ENCODE peak calls at places on chromosomes 11 and 22, in seven cellular contexts. R is HCT116, D is PC-3, A is neural progenitor cell, E is NT2/D1, T is MM.1S, Z is GM23248. S is an unnamed sample.

GRCh38 chr11:76598426-76598839 is 72.1 kb downstream of the LRRC32 start:
- DNase-seq in A (peak; percentile 75), D (peak; percentile 59), Z (peak; percentile 76), T (peak; percentile 58), E (no peak), R (peak; percentile 7), S (no peak)

GRCh38 chr11:92962444-92962843 is 7.0 kb upstream of the MTNR1B start:
- DNase-seq in D (no peak), E (no peak), T (no peak), A (no peak), Z (no peak), R (no peak), S (no peak)

GRCh38 chr11:19241260-19242183 is 777 bp upstream of the E2F8 start:
- DNase-seq in R (no peak), D (peak; percentile 63), A (peak; percentile 80), T (peak; percentile 69), Z (peak; percentile 33), E (no peak), S (no peak)

GRCh38 chr11:8654503-8654902 is 28.0 kb downstream of the TRIM66 start:
- DNase-seq in A (no peak), Z (no peak), R (no peak), T (no peak), D (no peak), E (no peak), S (peak; percentile 26)

GRCh38 chr11:69638941-69639681 is 1.8 kb upstream of the CCND1 start:
- DNase-seq in Z (peak; percentile 99), E (peak; percentile 96), D (peak; percentile 99), R (peak; percentile 95), A (peak; percentile 98), T (peak; percentile 49), S (peak; percentile 99)

GRCh38 chr11:35953081-35953480 is 9.2 kb downstream of the LDLRAD3 start:
- DNase-seq in T (no peak), A (no peak), Z (no peak), R (no peak), E (no peak), D (peak; percentile 31), S (no peak)

GRCh38 chr11:33885338-33886005 is 6.4 kb downstream of the LMO2 start:
- DNase-seq in D (no peak), A (no peak), E (no peak), R (no peak), T (no peak), Z (no peak), S (no peak)

GRCh38 chr11:15101072-15101701 is 13.5 kb upstream of the INSC start:
- DNase-seq in A (peak; percentile 81), Z (peak; percentile 86), T (peak; percentile 62), R (peak; percentile 57), E (peak; percentile 52), D (peak; percentile 66), S (peak; percentile 90)

GRCh38 chr11:103676413-103676812 is 360.0 kb upstream of the DDI1 start:
- DNase-seq in E (no peak), T (no peak), D (no peak), A (no peak), Z (peak; percentile 13), R (no peak), S (peak; percentile 50)

GRCh38 chr11:40306938-40307548 is 1152.4 kb downstream of the LRRC4C start:
- DNase-seq in T (peak; percentile 34), E (peak; percentile 40), Z (peak; percentile 59), R (no peak), A (peak; percentile 65), D (peak; percentile 53), S (peak; percentile 73)

GRCh38 chr11:12276356-12276755 is 101.0 kb upstream of the PARVA start:
- DNase-seq in E (no peak), A (no peak), D (no peak), Z (no peak), R (no peak), T (no peak), S (no peak)

GRCh38 chr11:57347336-57347735 is 9.2 kb downstream of the P2RX3 start:
- DNase-seq in Z (no peak), T (no peak), E (no peak), D (no peak), A (no peak), R (no peak), S (no peak)

GRCh38 chr22:42072606-42073330 is 1.3 kb upstream of the PHETA2 start:
- DNase-seq in E (no peak), R (no peak), Z (peak; percentile 33), A (no peak), T (no peak), D (no peak), S (no peak)

GRCh38 chr22:20567993-20568417 is 60.6 kb downstream of the MED15 start:
- DNase-seq in R (peak; percentile 23), E (no peak), A (no peak), D (peak; percentile 41), T (no peak), Z (peak; percentile 84), S (peak; percentile 61)

GRCh38 chr11:103051986-103052385 is 40.0 kb downstream of the DCUN1D5 start:
- DNase-seq in D (peak; percentile 15), Z (peak; percentile 69), E (no peak), R (no peak), A (no peak), T (no peak), S (peak; percentile 20)

GRCh38 chr11:126113515-126113957 is 50.9 kb upstream of the CDON start:
- DNase-seq in Z (peak; percentile 100), D (peak; percentile 98), E (no peak), R (peak; percentile 44), T (no peak), A (peak; percentile 28), S (peak; percentile 97)

GRCh38 chr11:13380731-13381130 is 82.3 kb downstream of the BTBD10 start:
- DNase-seq in R (no peak), T (no peak), E (no peak), A (no peak), Z (no peak), D (no peak), S (no peak)
- H3K9ac ChIP-seq in R (no peak overlapping the region), T (no peak overlapping the region), E (no peak overlapping the region), A (no peak overlapping the region), Z (no peak overlapping the region), D (no peak overlapping the region), S (no peak overlapping the region)

DNA sequence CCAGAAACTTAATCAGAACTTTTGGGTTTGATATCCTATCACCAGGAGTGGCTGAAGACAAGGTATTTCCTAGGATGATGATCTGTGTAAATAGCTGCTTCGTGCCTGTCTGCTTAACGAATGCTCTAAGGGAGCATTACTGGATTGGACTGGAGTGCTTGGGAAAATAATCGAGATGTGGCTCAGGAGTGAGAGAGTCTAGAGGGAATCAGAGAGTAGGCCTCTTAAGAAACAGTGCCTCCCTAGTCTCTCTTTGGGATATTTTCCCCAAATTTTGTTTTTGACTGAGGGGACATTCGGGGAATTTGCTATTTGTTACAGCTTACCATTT is 2.5 kb downstream of the MAML2 start:
- DNase-seq in Z (peak; percentile 74), T (no peak), R (no peak), D (no peak), E (no peak), A (no peak), S (peak; percentile 31)
- H3K9ac ChIP-seq in Z (peak overlapping the region; percentile 95), T (peak overlapping the region; percentile 63), R (no peak overlapping the region), D (no peak overlapping the region), E (no peak overlapping the region), A (no peak overlapping the region), S (peak overlapping the region; percentile 98)

GRCh38 chr11:65280646-65281045 is 18.9 kb downstream of the POLA2 start:
- DNase-seq in T (no peak), D (peak; percentile 24), R (no peak), A (no peak), E (no peak), Z (no peak), S (no peak)

GRCh38 chr11:65278351-65278750 is 16.6 kb downstream of the POLA2 start:
- DNase-seq in A (no peak), Z (no peak), D (no peak), E (no peak), R (no peak), T (no peak), S (peak; percentile 40)

GRCh38 chr11:65277878-65278277 is 16.1 kb downstream of the POLA2 start:
- DNase-seq in A (no peak), T (no peak), D (no peak), Z (no peak), R (no peak), E (no peak), S (no peak)

GRCh38 chr11:65275906-65276305 is 14.1 kb downstream of the POLA2 start:
- DNase-seq in A (no peak), T (no peak), D (no peak), R (no peak), E (no peak), Z (no peak), S (no peak)

DNA sequence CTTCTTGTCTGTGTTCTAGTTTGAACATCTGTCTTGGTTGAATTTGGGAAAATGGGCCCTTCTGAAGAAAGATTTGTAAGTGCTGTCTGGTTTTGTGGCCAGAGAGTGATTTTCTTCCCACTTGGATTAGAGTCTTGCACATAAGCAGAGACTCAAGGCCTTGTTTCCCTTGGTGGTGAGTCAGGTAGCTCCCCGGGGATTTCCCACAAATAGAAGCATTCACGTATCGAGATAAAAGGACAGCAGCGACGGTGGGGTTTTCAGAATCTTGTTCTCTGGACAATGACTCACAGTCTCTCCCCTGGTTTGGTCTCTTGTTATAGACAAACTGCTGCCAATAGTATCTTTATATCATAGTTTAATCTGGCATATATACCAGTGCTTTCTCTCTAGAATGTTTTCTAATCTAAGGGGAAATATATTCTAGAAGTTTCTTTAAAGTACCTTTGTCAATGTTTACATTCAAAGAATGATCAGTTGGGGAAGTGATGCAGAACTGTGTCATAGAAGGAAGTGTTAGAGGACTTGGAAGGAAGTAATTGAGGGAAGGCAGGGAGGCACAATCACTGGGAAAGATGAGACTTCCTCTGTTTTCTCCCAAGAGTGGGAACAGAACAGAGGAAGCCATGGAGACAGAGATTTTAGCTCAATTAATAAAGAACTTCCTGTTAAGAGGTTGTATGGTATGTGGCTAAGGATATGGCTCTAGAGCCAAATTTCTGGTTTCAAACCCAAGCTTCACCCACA is 18.1 kb downstream of the POLA2 start:
- DNase-seq in E (no peak), R (peak; percentile 96), Z (peak; percentile 96), T (no peak), D (peak; percentile 93), A (no peak), S (peak; percentile 85)
- H3K9ac ChIP-seq in E (no peak overlapping the region), R (peak overlapping the region; percentile 55), Z (peak overlapping the region; percentile 60), T (no peak overlapping the region), D (peak overlapping the region; percentile 76), A (no peak overlapping the region), S (peak overlapping the region; percentile 37)

DNA sequence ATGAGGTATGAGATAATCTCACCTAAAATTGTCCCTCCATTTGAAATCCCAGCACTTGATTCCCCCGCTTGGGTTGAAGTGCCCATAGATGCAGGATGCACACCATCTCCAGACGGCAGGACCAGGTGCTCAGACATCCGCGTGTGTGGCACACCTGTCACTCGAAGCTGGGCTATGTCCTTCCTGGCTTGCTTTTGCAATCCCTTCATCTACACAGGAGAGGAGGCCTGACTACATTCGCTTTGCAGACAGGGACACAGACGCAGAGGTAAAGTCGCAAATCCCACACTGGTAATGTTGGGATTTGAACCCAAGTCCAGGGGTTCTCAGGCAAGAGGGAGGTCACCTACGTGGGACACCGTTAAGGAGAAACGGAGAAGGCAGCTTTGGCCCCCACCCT is 7.2 kb upstream of the CYTH4 start:
- DNase-seq in D (no peak), Z (no peak), R (no peak), E (no peak), A (no peak), T (no peak), S (no peak)
- H3K9ac ChIP-seq in D (no peak overlapping the region), Z (no peak overlapping the region), R (no peak overlapping the region), E (no peak overlapping the region), A (no peak overlapping the region), T (no peak overlapping the region), S (no peak overlapping the region)